ENCODE peak calls at places on chromosomes 4 and X, in seven cellular contexts. K is A549, D is heart left ventricle, I is fibroblast of mammary gland, Q is IMR-90, O is left lung, T is fibroblast of the aortic adventitia. U is an unnamed sample.

GRCh38 chr4:57191523-57192034 is 81.4 kb upstream of the IGFBP7 start:
- DNase-seq in D (no peak), O (no peak), Q (no peak), I (no peak), K (no peak), T (no peak), U (no peak)

GRCh38 chr4:25144870-25145481 is 15.3 kb downstream of the SEPSECS start:
- DNase-seq in T (peak), O (no peak), D (no peak), I (peak), K (peak), Q (peak), U (no peak)

GRCh38 chr4:120052840-120053239 is 13.8 kb downstream of the MAD2L1 start:
- DNase-seq in K (no peak), I (peak), O (no peak), D (peak), T (peak), Q (peak), U (peak)

GRCh38 chr4:155526452-155527169 is 140.0 kb upstream of the GUCY1A1 start:
- DNase-seq in Q (peak), I (peak), K (no peak), T (peak), D (no peak), O (no peak), U (no peak)

GRCh38 chr4:74158561-74159396 is 861 bp downstream of the MTHFD2L start:
- DNase-seq in O (no peak), I (peak), K (no peak), D (no peak), Q (peak), T (peak), U (no peak)

GRCh38 chrX:20477836-20478532 is 211.3 kb upstream of the RPS6KA3 start:
- DNase-seq in D (no peak), Q (no peak), I (no peak), O (peak), T (no peak), K (no peak), U (no peak)

GRCh38 chr4:41448935-41449334 is 89.0 kb upstream of the LIMCH1 start:
- DNase-seq in K (no peak), I (peak), D (peak), T (peak), O (peak), Q (no peak), U (peak)

GRCh38 chr4:134243742-134244713 is 42.4 kb upstream of the PABPC4L start:
- DNase-seq in I (no peak), T (no peak), K (no peak), D (no peak), Q (no peak), O (peak), U (no peak)

GRCh38 chr4:168577624-168578023 is 80.8 kb downstream of the PALLD start:
- DNase-seq in K (no peak), Q (no peak), O (no peak), T (no peak), I (no peak), D (peak), U (no peak)

GRCh38 chrX:1679238-1679637 is 64.4 kb downstream of the ASMT start:
- DNase-seq in K (no peak), T (no peak), D (no peak), I (peak), O (no peak), Q (no peak), U (no peak)

GRCh38 chr4:35689866-35690265 is 554.4 kb downstream of the ARAP2 start:
- DNase-seq in K (no peak), T (no peak), D (no peak), Q (no peak), I (no peak), O (no peak), U (no peak)

GRCh38 chrX:16870861-16871584 is 861 bp upstream of the RBBP7 start:
- DNase-seq in O (peak), T (no peak), I (no peak), Q (no peak), K (no peak), D (peak), U (no peak)

GRCh38 chr4:36281384-36282106 is at the start of gene DTHD1:
- DNase-seq in T (no peak), D (no peak), K (no peak), O (no peak), I (no peak), Q (no peak), U (no peak)

GRCh38 chrX:149504226-149504914 is 736 bp downstream of the IDS start:
- DNase-seq in T (peak), Q (no peak), D (no peak), K (peak), I (peak), O (peak), U (no peak)

GRCh38 chr4:188329526-188329925 is 190.3 kb downstream of the TRIML1 start:
- DNase-seq in K (no peak), O (no peak), I (no peak), D (no peak), Q (no peak), T (no peak), U (no peak)

GRCh38 chr4:88291003-88291402 is 6.6 kb upstream of the PPM1K start:
- DNase-seq in D (no peak), K (no peak), T (peak), Q (peak), I (peak), O (no peak), U (no peak)

GRCh38 chr4:893995-894705 is 38.0 kb downstream of the GAK start:
- DNase-seq in D (no peak), Q (no peak), K (no peak), I (no peak), O (peak), T (no peak), U (no peak)

GRCh38 chr4:1792832-1793495 is at the start of gene FGFR3:
- DNase-seq in Q (no peak), D (no peak), K (peak), I (no peak), T (no peak), O (no peak), U (no peak)

GRCh38 chr4:189053621-189054020 is 887.1 kb upstream of the FRG1 start:
- DNase-seq in D (no peak), K (no peak), T (no peak), O (no peak), Q (no peak), I (no peak), U (no peak)

GRCh38 chr4:5887361-5888221 is 5.3 kb downstream of the CRMP1 start:
- DNase-seq in D (no peak), K (no peak), Q (no peak), I (no peak), T (no peak), O (peak), U (no peak)

GRCh38 chrX:70030242-70030823 is 19.4 kb downstream of the AWAT2 start:
- DNase-seq in D (peak), O (no peak), I (peak), Q (peak), K (peak), T (peak), U (peak)

GRCh38 chr4:155005395-155006087 is 202.9 kb upstream of the NPY2R start:
- DNase-seq in D (no peak), I (peak), Q (peak), O (no peak), T (peak), K (no peak), U (no peak)

DNA sequence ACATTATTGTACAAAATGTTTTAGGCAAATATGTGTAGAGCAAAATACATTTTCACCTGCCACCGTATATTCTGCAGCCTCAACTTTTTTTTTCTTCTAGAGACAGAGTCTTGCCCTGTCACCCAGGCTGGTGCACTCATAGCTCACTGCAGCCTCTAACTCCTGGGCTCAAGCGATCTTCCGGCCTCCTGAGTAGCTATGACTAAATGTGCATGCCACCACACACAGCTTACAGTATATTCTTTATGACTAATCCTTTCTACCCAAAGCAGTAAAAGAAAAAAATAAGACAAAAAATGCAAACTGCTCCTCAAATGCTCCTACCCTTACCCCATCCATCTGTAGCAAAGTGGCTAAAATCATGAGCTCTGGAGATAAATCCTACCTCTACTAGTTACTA is 426.3 kb downstream of the KCNIP4 start:
- DNase-seq in K (no peak), I (no peak), D (no peak), O (no peak), T (no peak), Q (no peak), U (no peak)
- H3K4me3 ChIP-seq in K (no peak), I (no peak), D (no peak), O (no peak), T (no peak), Q (no peak), U (no peak)

GRCh38 chr4:72473434-72473900 is 95.6 kb downstream of the ADAMTS3 start:
- DNase-seq in O (no peak), T (no peak), I (peak), D (no peak), K (no peak), Q (no peak), U (no peak)

GRCh38 chr4:72467633-72468032 is 101.4 kb downstream of the ADAMTS3 start:
- DNase-seq in K (no peak), D (no peak), T (no peak), I (no peak), O (no peak), Q (no peak), U (no peak)

GRCh38 chr4:72471816-72472215 is 97.2 kb downstream of the ADAMTS3 start:
- DNase-seq in I (no peak), D (no peak), T (no peak), K (no peak), Q (no peak), O (no peak), U (no peak)

GRCh38 chr4:72463724-72464123 is 105.3 kb downstream of the ADAMTS3 start:
- DNase-seq in D (no peak), O (no peak), K (no peak), Q (no peak), I (no peak), T (no peak), U (no peak)

DNA sequence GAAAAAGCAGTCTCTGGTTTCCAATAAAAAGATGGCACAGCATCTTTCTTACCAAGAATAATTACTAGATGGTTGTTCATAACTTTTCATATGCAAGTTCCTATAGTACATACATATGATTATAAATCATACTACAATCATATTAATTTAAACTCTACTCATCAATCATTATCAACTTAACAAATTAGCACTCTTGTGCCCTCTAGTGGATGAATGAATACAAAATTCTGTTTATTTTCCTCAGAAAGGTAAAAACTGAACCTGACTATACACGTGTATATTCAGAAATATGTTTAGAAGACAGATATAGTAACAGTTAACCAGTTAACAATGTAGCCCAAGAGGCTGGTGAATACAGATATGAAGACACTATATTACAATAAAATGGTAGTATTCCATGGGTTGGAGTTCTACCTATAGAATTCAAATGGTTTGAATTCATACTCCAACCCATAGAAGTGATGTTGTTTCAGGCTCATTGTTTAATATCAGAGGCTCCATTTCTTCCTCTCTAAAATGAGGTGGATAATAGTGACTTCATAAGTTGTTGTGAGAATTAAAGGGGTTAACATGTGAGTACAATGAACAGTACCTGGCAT is 100.0 kb downstream of the ADAMTS3 start:
- DNase-seq in D (no peak), I (peak), Q (peak), O (no peak), K (peak), T (peak), U (no peak)
- TF ChIP-seq CTCF in D (peak), I (peak), Q (peak), O (peak), K (peak), T (peak), U (peak)

GRCh38 chr4:70722199-70722791 is 531 bp downstream of the RUFY3 start:
- DNase-seq in K (no peak), D (no peak), T (peak), O (no peak), Q (peak), I (peak), U (no peak)
- H3K4me3 ChIP-seq in K (no peak), D (peak), T (peak), O (peak), Q (peak), I (peak), U (peak)

DNA sequence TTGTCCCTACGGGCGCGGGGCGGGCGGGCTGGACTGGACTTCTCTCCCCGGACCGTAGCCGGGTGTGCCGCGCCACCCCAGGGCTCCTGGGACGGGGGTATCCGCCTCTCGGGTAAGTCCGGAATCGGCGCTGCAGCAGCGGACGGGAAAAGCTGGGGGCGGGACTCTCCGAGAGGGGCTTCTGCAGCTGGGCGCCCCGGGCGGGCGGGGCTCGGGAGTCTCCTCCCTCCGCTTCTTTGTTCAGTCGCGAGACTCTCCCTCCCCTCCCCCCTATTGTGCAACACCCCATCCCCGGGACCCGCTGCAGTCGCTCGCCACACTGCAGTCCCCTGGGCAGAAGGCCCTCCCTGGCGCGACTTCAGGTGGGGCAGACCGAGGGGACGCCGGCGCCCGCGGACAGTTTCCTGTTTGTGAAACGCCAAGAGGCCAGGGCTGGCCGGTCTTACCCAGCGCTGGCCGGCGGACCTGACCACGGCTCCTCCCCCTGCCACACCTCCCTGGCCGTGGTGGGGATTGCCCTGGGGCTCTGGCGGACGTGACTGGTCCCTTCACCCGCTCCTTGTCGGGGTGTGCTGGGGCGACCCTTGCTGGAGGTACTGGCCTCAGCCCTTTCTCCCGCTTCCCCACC is 966 bp downstream of the CCNG2 start:
- DNase-seq in K (peak), I (peak), T (peak), D (peak), O (peak), Q (peak), U (no peak)
- TF ChIP-seq CTCF in K (no peak), I (no peak), T (no peak), D (no peak), O (no peak), Q (no peak), U (no peak)

GRCh38 chrX:74321191-74321590 is 17.2 kb downstream of the ZCCHC13 start:
- DNase-seq in O (no peak), K (no peak), T (no peak), Q (no peak), D (no peak), I (no peak), U (no peak)
- H3K4me3 ChIP-seq in O (no peak), K (no peak), T (no peak), Q (no peak), D (no peak), I (no peak), U (no peak)

GRCh38 chrX:9862525-9862924 is 76.3 kb downstream of the SHROOM2 start:
- DNase-seq in D (no peak), I (no peak), T (no peak), K (peak), O (no peak), Q (no peak), U (no peak)
- TF ChIP-seq CTCF in D (no peak), I (no peak), T (no peak), K (no peak), O (no peak), Q (no peak), U (no peak)

GRCh38 chr4:129641179-129641578 is 545.2 kb downstream of the C4orf33 start:
- DNase-seq in Q (peak), O (no peak), T (peak), I (peak), D (peak), K (no peak), U (peak)
- H3K4me3 ChIP-seq in Q (no peak), O (no peak), T (no peak), I (no peak), D (no peak), K (no peak), U (no peak)

DNA sequence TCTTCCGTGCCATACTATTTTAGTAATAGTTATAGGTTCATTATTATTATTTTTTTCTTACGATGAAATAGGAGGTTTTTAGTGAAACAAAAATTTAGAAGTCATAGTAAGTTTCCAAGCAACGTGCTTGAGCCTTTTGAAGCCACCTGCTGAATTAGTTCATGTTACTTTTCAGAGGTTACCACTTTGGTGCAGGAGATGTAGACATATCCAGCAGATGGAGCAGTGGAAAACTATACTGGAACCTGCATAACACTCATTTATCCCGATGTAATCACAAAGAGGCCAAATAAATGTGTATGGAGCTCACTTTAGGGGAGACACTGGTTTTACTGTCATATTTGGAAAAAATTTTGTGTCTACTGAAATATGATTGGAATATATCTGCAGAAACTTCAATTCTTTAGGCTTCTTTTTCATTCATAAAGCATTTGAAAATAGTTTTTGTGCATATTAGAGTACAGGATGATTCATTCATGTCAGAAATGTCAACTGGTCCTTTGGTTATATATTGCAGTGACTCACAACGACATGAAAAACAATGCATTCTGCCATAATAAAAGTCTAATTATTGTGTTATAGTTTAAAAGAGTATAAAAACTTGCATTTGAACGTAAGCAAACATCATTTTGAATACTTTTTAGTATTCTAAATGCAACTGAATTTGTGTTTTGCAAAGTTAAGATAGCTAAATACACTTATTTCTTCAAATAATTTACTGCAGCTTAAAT is 2182.9 kb upstream of the TENM3 start:
- DNase-seq in T (no peak), K (peak), I (peak), D (no peak), O (no peak), Q (peak), U (no peak)
- TF ChIP-seq CTCF in T (no peak), K (peak), I (no peak), D (no peak), O (no peak), Q (peak), U (no peak)

DNA sequence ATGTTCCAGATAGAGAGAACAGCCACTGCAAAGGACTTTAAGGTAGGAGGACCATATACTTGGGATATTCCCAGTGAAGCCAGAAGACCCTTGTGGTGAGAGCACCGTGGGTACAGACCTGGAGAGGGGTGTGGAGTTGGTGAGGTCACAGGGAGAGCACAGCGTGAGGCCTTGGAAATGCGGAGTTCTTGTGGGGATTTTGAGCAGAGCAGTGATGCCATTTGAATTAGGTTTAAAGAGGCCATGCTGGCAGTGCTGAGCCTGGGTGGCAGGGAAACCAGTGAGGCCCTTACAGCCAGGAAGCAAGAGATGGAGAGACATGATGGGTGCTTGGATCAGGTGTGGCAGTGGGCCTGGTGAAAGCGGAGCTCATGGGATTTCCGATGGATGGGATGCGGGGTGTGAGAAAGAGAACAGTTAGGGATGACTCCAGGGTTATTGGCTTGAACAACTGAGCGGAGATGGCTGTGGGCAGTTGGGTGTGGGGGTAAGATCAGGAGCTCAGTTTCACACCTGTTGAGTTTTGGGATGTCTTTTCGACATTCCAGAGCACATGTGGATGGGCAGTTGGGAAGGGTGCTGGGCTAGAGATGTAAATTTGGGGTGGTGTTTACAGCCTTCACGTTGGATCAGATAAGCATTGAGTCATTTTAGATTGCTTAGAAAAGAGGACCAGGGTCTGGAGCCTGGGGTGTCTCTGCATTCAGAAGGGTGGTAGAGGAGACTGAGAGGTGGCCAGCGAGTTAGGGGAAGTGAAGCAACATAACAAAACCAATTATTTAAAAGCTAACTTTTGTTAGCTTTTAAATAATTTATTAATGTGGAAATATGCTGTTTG is 68.9 kb downstream of the TMEM131L start:
- DNase-seq in K (no peak), O (no peak), T (no peak), Q (no peak), D (no peak), I (no peak), U (no peak)
- H3K4me3 ChIP-seq in K (no peak), O (no peak), T (no peak), Q (no peak), D (no peak), I (no peak), U (no peak)

DNA sequence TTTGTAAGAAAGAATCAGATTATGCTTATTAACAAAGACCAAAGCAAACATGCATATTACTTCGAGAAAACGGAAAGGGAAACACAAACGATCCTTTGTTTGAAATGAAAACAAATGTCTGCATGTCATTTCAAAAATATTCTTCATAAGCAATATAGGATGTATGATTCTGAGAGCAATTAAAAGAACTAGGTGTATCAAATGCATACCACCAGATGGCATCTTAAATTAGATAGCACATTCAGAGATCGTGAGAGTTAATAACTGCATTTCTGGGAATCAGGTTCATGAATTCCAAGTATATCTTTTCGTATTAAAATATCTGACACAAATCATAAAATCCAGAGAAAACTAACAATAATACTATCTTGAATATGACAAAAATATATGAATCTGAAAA is 159.5 kb downstream of the PPP3CA start:
- DNase-seq in K (no peak), Q (no peak), T (peak), D (no peak), I (peak), O (no peak), U (no peak)
- TF ChIP-seq CTCF in K (peak), Q (no peak), T (peak), D (peak), I (peak), O (no peak), U (no peak)